ENCODE peak calls at places on chromosome 11, in nine cellular contexts. One of them, this sample, is unnamed.

GRCh38 chr11:61684870-61685610 is 4.8 kb downstream of the DAGLA start:
- DNase-seq in neuronal stem cell: no peak
- DNase-seq in heart left ventricle: no peak
- DNase-seq in GM23248: no peak
- DNase-seq in epithelial cell of prostate: no peak
- DNase-seq in SK-N-SH: no peak
- DNase-seq in neural progenitor cell: no peak
- DNase-seq in right cardiac atrium: no peak
- DNase-seq in left ventricle myocardium inferior: no peak
- DNase-seq in this sample: no peak

GRCh38 chr11:118633319-118633690 is 25.9 kb downstream of the PHLDB1 start:
- DNase-seq in neuronal stem cell: no peak
- DNase-seq in heart left ventricle: no peak
- DNase-seq in GM23248: peak
- DNase-seq in epithelial cell of prostate: no peak
- DNase-seq in SK-N-SH: no peak
- DNase-seq in neural progenitor cell: no peak
- DNase-seq in right cardiac atrium: peak
- DNase-seq in left ventricle myocardium inferior: no peak
- DNase-seq in this sample: no peak

GRCh38 chr11:130145975-130146776 is 13.4 kb upstream of the ST14 start:
- DNase-seq in neuronal stem cell: no peak
- DNase-seq in heart left ventricle: no peak
- DNase-seq in GM23248: peak
- DNase-seq in epithelial cell of prostate: peak
- DNase-seq in SK-N-SH: no peak
- DNase-seq in neural progenitor cell: no peak
- DNase-seq in right cardiac atrium: no peak
- DNase-seq in left ventricle myocardium inferior: peak
- DNase-seq in this sample: peak

GRCh38 chr11:65116370-65117205 is 913 bp downstream of the ZNHIT2 start:
- DNase-seq in neuronal stem cell: no peak
- DNase-seq in heart left ventricle: no peak
- DNase-seq in GM23248: peak
- DNase-seq in epithelial cell of prostate: no peak
- DNase-seq in SK-N-SH: peak
- DNase-seq in neural progenitor cell: peak
- DNase-seq in right cardiac atrium: peak
- DNase-seq in left ventricle myocardium inferior: no peak
- DNase-seq in this sample: peak

GRCh38 chr11:61832758-61833157 is 4.7 kb downstream of the FADS2 start:
- DNase-seq in neuronal stem cell: no peak
- DNase-seq in heart left ventricle: no peak
- DNase-seq in GM23248: no peak
- DNase-seq in epithelial cell of prostate: no peak
- DNase-seq in SK-N-SH: no peak
- DNase-seq in neural progenitor cell: no peak
- DNase-seq in right cardiac atrium: no peak
- DNase-seq in left ventricle myocardium inferior: peak
- DNase-seq in this sample: no peak

GRCh38 chr11:12841946-12842630 is 167.0 kb upstream of the RASSF10 start:
- DNase-seq in neuronal stem cell: no peak
- DNase-seq in heart left ventricle: no peak
- DNase-seq in GM23248: peak
- DNase-seq in epithelial cell of prostate: no peak
- DNase-seq in SK-N-SH: peak
- DNase-seq in neural progenitor cell: peak
- DNase-seq in right cardiac atrium: no peak
- DNase-seq in left ventricle myocardium inferior: no peak
- DNase-seq in this sample: no peak

GRCh38 chr11:83069441-83070043 is 2.2 kb downstream of the RAB30 start:
- DNase-seq in neuronal stem cell: no peak
- DNase-seq in heart left ventricle: no peak
- DNase-seq in GM23248: peak
- DNase-seq in epithelial cell of prostate: no peak
- DNase-seq in SK-N-SH: no peak
- DNase-seq in neural progenitor cell: peak
- DNase-seq in right cardiac atrium: no peak
- DNase-seq in left ventricle myocardium inferior: no peak
- DNase-seq in this sample: no peak

GRCh38 chr11:129950319-129951034 is 52.2 kb downstream of the PRDM10 start:
- DNase-seq in neuronal stem cell: no peak
- DNase-seq in heart left ventricle: no peak
- DNase-seq in GM23248: peak
- DNase-seq in epithelial cell of prostate: no peak
- DNase-seq in SK-N-SH: no peak
- DNase-seq in neural progenitor cell: peak
- DNase-seq in right cardiac atrium: peak
- DNase-seq in left ventricle myocardium inferior: peak
- DNase-seq in this sample: no peak

GRCh38 chr11:31861011-31861410 is 49.9 kb upstream of the PAX6 start:
- DNase-seq in neuronal stem cell: no peak
- DNase-seq in heart left ventricle: no peak
- DNase-seq in GM23248: no peak
- DNase-seq in epithelial cell of prostate: no peak
- DNase-seq in SK-N-SH: no peak
- DNase-seq in neural progenitor cell: no peak
- DNase-seq in right cardiac atrium: no peak
- DNase-seq in left ventricle myocardium inferior: no peak
- DNase-seq in this sample: no peak

GRCh38 chr11:111540114-111540920 is at the start of gene LAYN:
- DNase-seq in neuronal stem cell: peak
- DNase-seq in heart left ventricle: peak
- DNase-seq in GM23248: peak
- DNase-seq in epithelial cell of prostate: no peak
- DNase-seq in SK-N-SH: peak
- DNase-seq in neural progenitor cell: peak
- DNase-seq in right cardiac atrium: peak
- DNase-seq in left ventricle myocardium inferior: peak
- DNase-seq in this sample: peak

GRCh38 chr11:56714206-56714605 is 15.3 kb downstream of the OR9G1 start:
- DNase-seq in neuronal stem cell: no peak
- DNase-seq in heart left ventricle: no peak
- DNase-seq in GM23248: no peak
- DNase-seq in epithelial cell of prostate: no peak
- DNase-seq in SK-N-SH: no peak
- DNase-seq in neural progenitor cell: no peak
- DNase-seq in right cardiac atrium: no peak
- DNase-seq in left ventricle myocardium inferior: no peak
- DNase-seq in this sample: no peak

GRCh38 chr11:73326929-73327811 is 19.1 kb downstream of the ARHGEF17 start:
- DNase-seq in neuronal stem cell: no peak
- DNase-seq in heart left ventricle: peak
- DNase-seq in GM23248: peak
- DNase-seq in epithelial cell of prostate: no peak
- DNase-seq in SK-N-SH: no peak
- DNase-seq in neural progenitor cell: no peak
- DNase-seq in right cardiac atrium: peak
- DNase-seq in left ventricle myocardium inferior: no peak
- DNase-seq in this sample: no peak

GRCh38 chr11:128825050-128825806 is 41.9 kb downstream of the KCNJ1 start:
- DNase-seq in neuronal stem cell: no peak
- DNase-seq in heart left ventricle: no peak
- DNase-seq in GM23248: no peak
- DNase-seq in epithelial cell of prostate: no peak
- DNase-seq in SK-N-SH: no peak
- DNase-seq in neural progenitor cell: no peak
- DNase-seq in right cardiac atrium: no peak
- DNase-seq in left ventricle myocardium inferior: no peak
- DNase-seq in this sample: no peak

DNA sequence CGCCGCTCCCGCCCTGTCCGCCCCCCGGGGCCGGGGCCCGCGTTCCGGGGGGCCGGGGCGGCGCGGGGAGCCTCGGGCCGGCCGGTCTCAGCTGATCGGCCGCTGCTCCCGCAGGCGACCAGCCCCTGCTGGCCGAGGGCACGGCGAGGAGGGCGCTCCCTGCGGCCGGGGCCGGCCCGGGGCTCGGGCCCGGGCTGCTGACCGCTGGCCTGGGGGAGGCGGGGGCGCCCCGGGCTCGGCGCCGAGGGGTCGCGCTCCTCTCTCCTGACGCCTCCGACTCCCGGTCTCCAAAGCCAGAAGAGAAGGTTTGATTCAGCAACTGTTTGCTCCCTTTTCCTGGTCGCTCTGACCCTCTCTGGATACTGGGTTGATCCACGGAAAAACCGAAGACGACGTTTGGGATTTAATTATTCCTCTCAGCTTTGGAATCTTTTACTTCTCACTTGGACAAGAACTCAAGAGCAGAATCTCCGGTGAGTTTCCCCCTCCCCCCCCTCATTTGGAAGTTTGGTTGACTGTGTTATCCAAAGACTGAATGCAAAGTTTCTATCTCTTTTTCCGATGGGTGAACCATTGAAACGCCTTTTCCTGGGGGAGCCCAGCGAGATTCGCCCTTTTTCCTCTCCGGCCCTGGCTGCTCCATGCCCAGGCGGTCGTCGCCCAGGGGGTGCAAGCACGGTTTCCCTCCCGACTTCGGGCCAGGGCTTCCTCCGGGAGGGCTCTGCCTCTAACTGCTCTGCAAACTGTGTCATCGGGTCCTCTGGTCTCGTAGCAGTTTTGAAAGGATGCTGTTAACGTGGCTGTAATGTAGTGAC is 721 bp downstream of the KDM2A start:
- DNase-seq in neuronal stem cell: peak
- DNase-seq in heart left ventricle: no peak
- DNase-seq in GM23248: peak
- DNase-seq in epithelial cell of prostate: no peak
- DNase-seq in SK-N-SH: peak
- DNase-seq in neural progenitor cell: peak
- DNase-seq in right cardiac atrium: peak
- DNase-seq in left ventricle myocardium inferior: no peak
- DNase-seq in this sample: peak
- H3K27ac ChIP-seq in neuronal stem cell: peak
- H3K27ac ChIP-seq in heart left ventricle: peak
- H3K27ac ChIP-seq in GM23248: peak
- H3K27ac ChIP-seq in epithelial cell of prostate: peak
- H3K27ac ChIP-seq in SK-N-SH: peak
- H3K27ac ChIP-seq in neural progenitor cell: peak
- H3K27ac ChIP-seq in right cardiac atrium: peak
- H3K27ac ChIP-seq in left ventricle myocardium inferior: peak
- H3K27ac ChIP-seq in this sample: peak

GRCh38 chr11:10388574-10388973 is 66.5 kb upstream of the AMPD3 start:
- DNase-seq in neuronal stem cell: no peak
- DNase-seq in heart left ventricle: no peak
- DNase-seq in GM23248: peak
- DNase-seq in epithelial cell of prostate: no peak
- DNase-seq in SK-N-SH: no peak
- DNase-seq in neural progenitor cell: no peak
- DNase-seq in right cardiac atrium: peak
- DNase-seq in left ventricle myocardium inferior: peak
- DNase-seq in this sample: no peak
- H3K27ac ChIP-seq in neuronal stem cell: no peak
- H3K27ac ChIP-seq in heart left ventricle: no peak
- H3K27ac ChIP-seq in GM23248: no peak
- H3K27ac ChIP-seq in epithelial cell of prostate: no peak
- H3K27ac ChIP-seq in SK-N-SH: no peak
- H3K27ac ChIP-seq in neural progenitor cell: no peak
- H3K27ac ChIP-seq in right cardiac atrium: peak
- H3K27ac ChIP-seq in left ventricle myocardium inferior: peak
- H3K27ac ChIP-seq in this sample: peak

DNA sequence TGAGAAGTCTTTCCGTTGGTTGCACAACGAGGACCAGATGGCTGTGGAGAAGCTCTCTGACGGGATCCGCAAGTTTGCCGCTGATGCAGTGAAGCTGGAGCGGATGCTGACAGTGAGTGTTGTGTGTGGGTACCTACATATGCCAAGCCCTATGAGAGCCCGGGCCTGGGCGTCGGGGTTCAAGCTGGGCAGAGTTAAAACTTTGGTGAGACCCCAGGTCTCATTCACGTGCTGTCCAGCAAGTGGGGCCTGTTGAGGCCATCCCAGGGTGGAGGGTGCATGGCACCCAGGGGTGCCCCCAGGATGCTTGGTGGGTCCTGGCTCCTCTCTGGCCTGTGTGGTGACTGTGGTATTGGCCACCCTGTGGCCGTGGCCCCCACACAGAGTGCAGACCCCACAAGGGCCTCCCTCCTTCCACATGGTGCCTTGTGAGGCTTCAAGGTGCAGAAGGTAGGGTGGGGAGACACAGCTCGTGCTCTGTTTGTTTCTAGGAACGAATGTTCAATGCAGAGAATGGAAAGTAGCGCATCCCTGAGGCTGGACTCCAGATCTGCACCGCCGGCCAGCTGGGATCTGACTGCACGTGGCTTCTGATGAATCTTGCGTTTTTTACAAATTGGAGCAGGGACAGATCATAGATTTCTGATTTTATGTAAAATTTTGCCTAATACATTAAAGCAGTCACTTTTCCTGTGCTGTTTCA is 12.8 kb downstream of the GATD1 start:
- DNase-seq in neuronal stem cell: no peak
- DNase-seq in heart left ventricle: no peak
- DNase-seq in GM23248: no peak
- DNase-seq in epithelial cell of prostate: no peak
- DNase-seq in SK-N-SH: peak
- DNase-seq in neural progenitor cell: no peak
- DNase-seq in right cardiac atrium: no peak
- DNase-seq in left ventricle myocardium inferior: no peak
- DNase-seq in this sample: no peak
- H3K27ac ChIP-seq in neuronal stem cell: no peak
- H3K27ac ChIP-seq in heart left ventricle: no peak
- H3K27ac ChIP-seq in GM23248: no peak
- H3K27ac ChIP-seq in epithelial cell of prostate: peak
- H3K27ac ChIP-seq in SK-N-SH: no peak
- H3K27ac ChIP-seq in neural progenitor cell: no peak
- H3K27ac ChIP-seq in right cardiac atrium: no peak
- H3K27ac ChIP-seq in left ventricle myocardium inferior: no peak
- H3K27ac ChIP-seq in this sample: no peak

GRCh38 chr11:88404363-88404762 is 66.8 kb upstream of the CTSC start:
- DNase-seq in neuronal stem cell: no peak
- DNase-seq in heart left ventricle: no peak
- DNase-seq in GM23248: no peak
- DNase-seq in epithelial cell of prostate: no peak
- DNase-seq in SK-N-SH: no peak
- DNase-seq in neural progenitor cell: no peak
- DNase-seq in right cardiac atrium: no peak
- DNase-seq in left ventricle myocardium inferior: no peak
- DNase-seq in this sample: no peak
- H3K27ac ChIP-seq in neuronal stem cell: no peak
- H3K27ac ChIP-seq in heart left ventricle: no peak
- H3K27ac ChIP-seq in GM23248: no peak
- H3K27ac ChIP-seq in epithelial cell of prostate: peak
- H3K27ac ChIP-seq in SK-N-SH: peak
- H3K27ac ChIP-seq in neural progenitor cell: no peak
- H3K27ac ChIP-seq in right cardiac atrium: no peak
- H3K27ac ChIP-seq in left ventricle myocardium inferior: peak
- H3K27ac ChIP-seq in this sample: no peak

This sample was measured in upper lobe of right lung.